ENCODE peak calls at places on chromosome 20, in six cellular contexts. I, G, Y, D, X and C are unnamed samples.

GRCh38 chr20:38473353-38473795 is 731 bp downstream of the RALGAPB start:
- DNase-seq in I (no peak), G (no peak), Y (no peak), D (peak), X (no peak), C (no peak)

GRCh38 chr20:34180460-34181108 is 60.6 kb upstream of the ASIP start:
- DNase-seq in I (no peak), G (no peak), Y (no peak), D (no peak), X (peak), C (no peak)

GRCh38 chr20:11350126-11351005 is 567.3 kb upstream of the BTBD3 start:
- DNase-seq in I (peak), G (no peak), Y (no peak), D (peak), X (peak), C (no peak)

GRCh38 chr20:53939554-53940355 is 130.6 kb downstream of the BCAS1 start:
- DNase-seq in I (peak), G (peak), Y (peak), D (peak), X (peak), C (peak)

GRCh38 chr20:574297-574942 is 30.8 kb upstream of the CSNK2A1 start:
- DNase-seq in I (no peak), G (peak), Y (peak), D (no peak), X (peak), C (no peak)

GRCh38 chr20:25044660-25045342 is 13.1 kb downstream of the ACSS1 start:
- DNase-seq in I (no peak), G (no peak), Y (no peak), D (no peak), X (no peak), C (no peak)

GRCh38 chr20:1206749-1207148 is 3.5 kb downstream of the C20orf202 start:
- DNase-seq in I (no peak), G (peak), Y (no peak), D (no peak), X (no peak), C (no peak)

GRCh38 chr20:1637226-1637625 is 17.4 kb upstream of the SIRPB1 start:
- DNase-seq in I (no peak), G (no peak), Y (no peak), D (no peak), X (no peak), C (no peak)

GRCh38 chr20:44355503-44356352 is at the start of gene HNF4A:
- DNase-seq in I (no peak), G (no peak), Y (no peak), D (no peak), X (no peak), C (no peak)

GRCh38 chr20:22796465-22797077 is 212.2 kb upstream of the FOXA2 start:
- DNase-seq in I (peak), G (no peak), Y (no peak), D (peak), X (peak), C (no peak)

GRCh38 chr20:37179671-37180524 is 550 bp upstream of the MROH8 start:
- DNase-seq in I (peak), G (no peak), Y (no peak), D (peak), X (peak), C (no peak)

GRCh38 chr20:32975698-32976674 is 28.2 kb downstream of the SUN5 start:
- DNase-seq in I (no peak), G (peak), Y (peak), D (no peak), X (peak), C (no peak)

GRCh38 chr20:38905375-38905774 is 20.8 kb upstream of the FAM83D start:
- DNase-seq in I (no peak), G (no peak), Y (no peak), D (no peak), X (no peak), C (no peak)

GRCh38 chr20:50077818-50078601 is 34.9 kb downstream of the UBE2V1 start:
- DNase-seq in I (no peak), G (no peak), Y (no peak), D (no peak), X (no peak), C (no peak)

GRCh38 chr20:57996936-57997629 is 231.4 kb downstream of the ANKRD60 start:
- DNase-seq in I (no peak), G (no peak), Y (no peak), D (no peak), X (no peak), C (no peak)

GRCh38 chr20:41616228-41616627 is 1.9 kb downstream of the CHD6 start:
- DNase-seq in I (peak), G (no peak), Y (no peak), D (peak), X (no peak), C (no peak)

GRCh38 chr20:62362991-62363919 is 3.9 kb downstream of the LAMA5 start:
- DNase-seq in I (no peak), G (peak), Y (peak), D (no peak), X (no peak), C (no peak)

GRCh38 chr20:2331901-2332565 is 36.2 kb downstream of the TGM3 start:
- DNase-seq in I (no peak), G (no peak), Y (no peak), D (no peak), X (no peak), C (no peak)

GRCh38 chr20:53569606-53570307 is 23.9 kb downstream of the ZNF217 start:
- DNase-seq in I (no peak), G (no peak), Y (peak), D (no peak), X (no peak), C (no peak)

GRCh38 chr20:63006611-63007471 is at the start of gene BHLHE23:
- DNase-seq in I (no peak), G (peak), Y (peak), D (no peak), X (no peak), C (peak)

GRCh38 chr20:49867453-49868215 is 47.7 kb downstream of the SPATA2 start:
- DNase-seq in I (no peak), G (no peak), Y (no peak), D (no peak), X (peak), C (no peak)

GRCh38 chr20:32965115-32965514 is 39.1 kb downstream of the SUN5 start:
- DNase-seq in I (no peak), G (no peak), Y (no peak), D (no peak), X (no peak), C (no peak)

GRCh38 chr20:25865715-25866656 is 169.3 kb upstream of the ZNF337 start:
- DNase-seq in I (peak), G (peak), Y (peak), D (peak), X (peak), C (peak)

GRCh38 chr20:43188861-43189613 is 669 bp downstream of the PTPRT start:
- DNase-seq in I (no peak), G (peak), Y (peak), D (no peak), X (no peak), C (no peak)

GRCh38 chr20:62482970-62483369 is 7.2 kb upstream of the GATA5 start:
- DNase-seq in I (no peak), G (no peak), Y (no peak), D (no peak), X (no peak), C (no peak)

GRCh38 chr20:38073307-38074010 is 39.9 kb downstream of the RPRD1B start:
- DNase-seq in I (peak), G (peak), Y (peak), D (peak), X (peak), C (peak)

GRCh38 chr20:41174373-41174772 is 37.0 kb downstream of the PLCG1 start:
- DNase-seq in I (no peak), G (peak), Y (peak), D (no peak), X (no peak), C (no peak)

GRCh38 chr20:35821807-35822242 is 50.0 kb downstream of the PHF20 start:
- DNase-seq in I (peak), G (no peak), Y (no peak), D (peak), X (peak), C (no peak)

GRCh38 chr20:37378785-37379598 is 33.1 kb downstream of the SRC start:
- DNase-seq in I (peak), G (no peak), Y (no peak), D (peak), X (no peak), C (no peak)

GRCh38 chr20:2150660-2151059 is 49.0 kb downstream of the STK35 start:
- DNase-seq in I (no peak), G (no peak), Y (no peak), D (no peak), X (no peak), C (no peak)

GRCh38 chr20:36506253-36506652 is 35.1 kb upstream of the MYL9 start:
- DNase-seq in I (no peak), G (no peak), Y (no peak), D (no peak), X (no peak), C (no peak)

GRCh38 chr20:14334306-14334930 is 3.0 kb downstream of the FLRT3 start:
- DNase-seq in I (peak), G (no peak), Y (peak), D (peak), X (peak), C (peak)

GRCh38 chr20:46218656-46219055 is 89.6 kb downstream of the CDH22 start:
- DNase-seq in I (no peak), G (no peak), Y (no peak), D (no peak), X (no peak), C (no peak)

GRCh38 chr20:46220808-46221207 is 87.5 kb downstream of the CDH22 start:
- DNase-seq in I (no peak), G (no peak), Y (peak), D (no peak), X (no peak), C (peak)

GRCh38 chr20:46217583-46217982 is 90.7 kb downstream of the CDH22 start:
- DNase-seq in I (no peak), G (no peak), Y (no peak), D (no peak), X (no peak), C (no peak)

GRCh38 chr20:46219920-46220319 is 88.4 kb downstream of the CDH22 start:
- DNase-seq in I (no peak), G (no peak), Y (no peak), D (no peak), X (no peak), C (no peak)

DNA sequence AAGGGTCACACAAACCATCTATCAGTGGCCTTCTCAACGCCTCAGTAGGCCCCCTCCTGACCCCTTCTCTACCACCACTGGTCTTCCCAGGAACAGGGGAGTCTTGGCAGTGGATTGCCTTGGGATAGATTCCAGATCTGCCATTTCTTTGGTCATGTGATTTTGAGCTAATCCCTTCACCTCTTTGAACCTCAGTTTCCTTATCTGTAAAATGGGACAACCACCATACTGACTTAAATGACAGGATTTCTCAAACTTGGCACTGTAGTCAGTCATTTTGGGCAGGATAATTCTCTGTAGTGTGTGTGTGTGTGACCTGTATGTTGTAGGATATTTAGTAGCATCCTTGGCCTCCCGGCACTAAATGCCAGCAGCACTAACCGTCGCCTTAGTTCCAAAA is 89.1 kb downstream of the CDH22 start:
- DNase-seq in I (no peak), G (no peak), Y (no peak), D (no peak), X (no peak), C (no peak)
- H4K91ac ChIP-seq in I (no peak), G (no peak), Y (no peak), D (no peak), X (no peak), C (peak)

GRCh38 chr20:51321343-51322163 is 221.0 kb downstream of the NFATC2 start:
- DNase-seq in I (no peak), G (no peak), Y (no peak), D (peak), X (no peak), C (no peak)

GRCh38 chr20:51315390-51315789 is 227.1 kb downstream of the NFATC2 start:
- DNase-seq in I (no peak), G (no peak), Y (no peak), D (no peak), X (no peak), C (no peak)

GRCh38 chr20:51322164-51322707 is 220.3 kb downstream of the NFATC2 start:
- DNase-seq in I (no peak), G (no peak), Y (no peak), D (no peak), X (no peak), C (no peak)

GRCh38 chr20:51319522-51319921 is 223.0 kb downstream of the NFATC2 start:
- DNase-seq in I (no peak), G (no peak), Y (no peak), D (no peak), X (no peak), C (no peak)

DNA sequence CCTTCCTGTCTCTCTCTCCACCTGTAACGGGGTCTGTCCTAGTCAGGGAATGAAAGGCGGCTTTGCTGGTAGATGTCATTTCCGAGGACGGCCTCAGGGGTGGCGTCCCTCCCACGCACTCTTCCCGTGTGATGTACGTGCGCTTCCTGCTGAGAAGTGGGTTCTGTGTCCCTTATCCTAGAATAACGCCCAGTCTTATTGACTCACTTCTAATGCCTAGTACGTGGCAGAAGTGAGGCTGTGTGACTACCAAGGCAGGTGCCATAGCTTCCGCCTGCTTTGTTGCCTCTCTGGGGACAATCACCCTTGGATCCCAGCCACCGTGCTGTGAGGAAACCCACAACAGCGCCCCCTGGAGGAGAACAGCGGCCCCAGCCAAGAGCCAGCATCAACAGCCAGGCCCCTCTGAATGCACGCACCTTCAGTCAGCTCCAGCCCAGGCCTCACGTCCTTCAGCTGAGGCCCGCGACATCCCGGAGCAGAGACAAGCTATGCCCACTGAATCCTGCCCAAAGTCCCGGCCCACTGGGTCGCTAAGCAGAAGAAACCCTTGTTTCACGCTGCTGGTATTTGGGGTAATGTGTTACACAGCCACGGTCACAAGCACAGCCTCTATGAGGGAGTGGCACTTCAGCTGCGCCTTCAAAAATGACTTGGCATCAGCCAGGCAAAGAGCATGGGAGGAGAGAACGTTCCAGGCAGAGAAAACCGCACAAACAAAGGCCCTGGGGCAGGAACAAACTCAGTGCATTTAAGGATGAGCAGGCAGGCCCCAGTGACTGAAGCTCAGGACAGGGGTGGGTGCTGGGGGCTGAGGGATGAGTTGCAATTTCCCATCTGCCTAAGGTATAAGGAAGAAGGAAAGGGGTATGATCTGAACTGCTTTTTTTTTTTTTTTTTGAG is 224.2 kb downstream of the NFATC2 start:
- DNase-seq in I (no peak), G (peak), Y (peak), D (no peak), X (peak), C (peak)
- H4K91ac ChIP-seq in I (no peak), G (no peak), Y (no peak), D (peak), X (peak), C (no peak)

GRCh38 chr20:61352381-61353260 is 100.6 kb downstream of the CDH4 start:
- DNase-seq in I (no peak), G (no peak), Y (peak), D (no peak), X (no peak), C (no peak)

GRCh38 chr20:61353996-61354390 is 101.9 kb downstream of the CDH4 start:
- DNase-seq in I (no peak), G (no peak), Y (no peak), D (no peak), X (no peak), C (no peak)

GRCh38 chr20:61355096-61355495 is 103.0 kb downstream of the CDH4 start:
- DNase-seq in I (no peak), G (no peak), Y (no peak), D (no peak), X (no peak), C (no peak)

GRCh38 chr20:61354501-61354900 is 102.4 kb downstream of the CDH4 start:
- DNase-seq in I (no peak), G (no peak), Y (no peak), D (no peak), X (no peak), C (no peak)

GRCh38 chr20:61353261-61353995 is 101.4 kb downstream of the CDH4 start:
- DNase-seq in I (peak), G (no peak), Y (no peak), D (peak), X (no peak), C (no peak)
- H4K91ac ChIP-seq in I (no peak), G (peak), Y (no peak), D (no peak), X (no peak), C (no peak)

GRCh38 chr20:4725263-4725550 is 3.5 kb downstream of the PRND start:
- DNase-seq in I (no peak), G (no peak), Y (no peak), D (no peak), X (no peak), C (no peak)

GRCh38 chr20:4726710-4727391 is 5.1 kb downstream of the PRND start:
- DNase-seq in I (peak), G (no peak), Y (no peak), D (peak), X (peak), C (no peak)

GRCh38 chr20:4730782-4731181 is 9.1 kb downstream of the PRND start:
- DNase-seq in I (peak), G (no peak), Y (no peak), D (peak), X (peak), C (no peak)

GRCh38 chr20:4728121-4728520 is 6.4 kb downstream of the PRND start:
- DNase-seq in I (peak), G (no peak), Y (no peak), D (peak), X (no peak), C (no peak)

DNA sequence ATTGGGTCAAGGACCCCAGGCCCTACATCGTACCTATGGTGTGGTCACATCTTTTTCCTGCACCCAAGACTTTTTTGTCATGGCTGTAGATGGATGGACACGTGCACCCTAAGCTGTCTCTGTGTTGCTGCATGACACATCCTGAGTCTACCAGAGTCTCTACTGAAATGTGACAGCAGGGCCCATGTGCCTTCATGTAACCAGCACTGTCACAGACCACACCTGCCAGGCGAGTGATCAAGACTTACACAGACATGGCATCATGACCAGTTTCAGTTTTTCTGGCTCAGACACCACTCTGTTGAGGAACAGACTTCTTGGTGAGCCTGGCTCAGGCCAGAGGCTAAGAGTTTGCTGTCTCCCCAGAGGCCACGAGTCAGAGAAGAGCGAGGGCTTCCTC is 7.6 kb downstream of the PRND start:
- DNase-seq in I (no peak), G (no peak), Y (no peak), D (no peak), X (no peak), C (no peak)
- H4K91ac ChIP-seq in I (no peak), G (no peak), Y (no peak), D (no peak), X (no peak), C (no peak)